ENCODE peak calls at places on chromosomes 5 and 9, in seven cellular contexts. One of them, this sample, is unnamed.

GRCh38 chr5:132180134-132180745 is 47.4 kb downstream of the P4HA2 start:
- DNase-seq in stimulated activated CD4-positive, alpha-beta T cell treated with anti-CD3 and anti-CD28 coated beads, Interleukin-1b, Interleukin-23, amount 100 ng/mL, for 24 hours: no peak
- DNase-seq in small intestine: peak; percentile 56
- DNase-seq in Peyer's patch: no peak
- DNase-seq in pancreas: no peak
- DNase-seq in CD4-positive, alpha-beta T cell: no peak
- DNase-seq in substantia nigra: no peak
- DNase-seq in this sample: no peak

GRCh38 chr5:172597755-172598155 is 43.3 kb upstream of the NEURL1B start:
- DNase-seq in stimulated activated CD4-positive, alpha-beta T cell treated with anti-CD3 and anti-CD28 coated beads, Interleukin-1b, Interleukin-23, amount 100 ng/mL, for 24 hours: no peak
- DNase-seq in small intestine: peak; percentile 12
- DNase-seq in Peyer's patch: no peak
- DNase-seq in pancreas: no peak
- DNase-seq in CD4-positive, alpha-beta T cell: peak; percentile 14
- DNase-seq in substantia nigra: no peak
- DNase-seq in this sample: peak; percentile 48

GRCh38 chr5:1488882-1489680 is 34.7 kb downstream of the LPCAT1 start:
- DNase-seq in stimulated activated CD4-positive, alpha-beta T cell treated with anti-CD3 and anti-CD28 coated beads, Interleukin-1b, Interleukin-23, amount 100 ng/mL, for 24 hours: peak; percentile 45
- DNase-seq in small intestine: no peak
- DNase-seq in Peyer's patch: no peak
- DNase-seq in pancreas: no peak
- DNase-seq in CD4-positive, alpha-beta T cell: no peak
- DNase-seq in substantia nigra: no peak
- DNase-seq in this sample: no peak

GRCh38 chr5:153480401-153480800 is 10.1 kb upstream of the GRIA1 start:
- DNase-seq in stimulated activated CD4-positive, alpha-beta T cell treated with anti-CD3 and anti-CD28 coated beads, Interleukin-1b, Interleukin-23, amount 100 ng/mL, for 24 hours: no peak
- DNase-seq in small intestine: no peak
- DNase-seq in Peyer's patch: no peak
- DNase-seq in pancreas: no peak
- DNase-seq in CD4-positive, alpha-beta T cell: no peak
- DNase-seq in substantia nigra: no peak
- DNase-seq in this sample: no peak

GRCh38 chr9:37969130-37969529 is 65.2 kb upstream of the SLC25A51 start:
- DNase-seq in stimulated activated CD4-positive, alpha-beta T cell treated with anti-CD3 and anti-CD28 coated beads, Interleukin-1b, Interleukin-23, amount 100 ng/mL, for 24 hours: no peak
- DNase-seq in small intestine: peak; percentile 96
- DNase-seq in Peyer's patch: peak; percentile 83
- DNase-seq in pancreas: peak; percentile 93
- DNase-seq in CD4-positive, alpha-beta T cell: no peak
- DNase-seq in substantia nigra: no peak
- DNase-seq in this sample: peak; percentile 57

GRCh38 chr9:9942764-9943424 is 669.9 kb downstream of the PTPRD start:
- DNase-seq in stimulated activated CD4-positive, alpha-beta T cell treated with anti-CD3 and anti-CD28 coated beads, Interleukin-1b, Interleukin-23, amount 100 ng/mL, for 24 hours: peak; percentile 16
- DNase-seq in small intestine: peak; percentile 76
- DNase-seq in Peyer's patch: peak; percentile 72
- DNase-seq in pancreas: peak; percentile 26
- DNase-seq in CD4-positive, alpha-beta T cell: peak; percentile 43
- DNase-seq in substantia nigra: peak; percentile 24
- DNase-seq in this sample: peak; percentile 41

GRCh38 chr9:114417511-114417910 is 29.7 kb upstream of the AKNA start:
- DNase-seq in stimulated activated CD4-positive, alpha-beta T cell treated with anti-CD3 and anti-CD28 coated beads, Interleukin-1b, Interleukin-23, amount 100 ng/mL, for 24 hours: no peak
- DNase-seq in small intestine: no peak
- DNase-seq in Peyer's patch: no peak
- DNase-seq in pancreas: no peak
- DNase-seq in CD4-positive, alpha-beta T cell: no peak
- DNase-seq in substantia nigra: no peak
- DNase-seq in this sample: no peak

GRCh38 chr9:132641216-132641615 is 28.6 kb downstream of the DDX31 start:
- DNase-seq in stimulated activated CD4-positive, alpha-beta T cell treated with anti-CD3 and anti-CD28 coated beads, Interleukin-1b, Interleukin-23, amount 100 ng/mL, for 24 hours: no peak
- DNase-seq in small intestine: no peak
- DNase-seq in Peyer's patch: no peak
- DNase-seq in pancreas: no peak
- DNase-seq in CD4-positive, alpha-beta T cell: no peak
- DNase-seq in substantia nigra: no peak
- DNase-seq in this sample: no peak

GRCh38 chr9:134210511-134210907 is 46.1 kb upstream of the RNU6ATAC start:
- DNase-seq in stimulated activated CD4-positive, alpha-beta T cell treated with anti-CD3 and anti-CD28 coated beads, Interleukin-1b, Interleukin-23, amount 100 ng/mL, for 24 hours: no peak
- DNase-seq in small intestine: no peak
- DNase-seq in Peyer's patch: no peak
- DNase-seq in pancreas: no peak
- DNase-seq in CD4-positive, alpha-beta T cell: no peak
- DNase-seq in substantia nigra: no peak
- DNase-seq in this sample: no peak

GRCh38 chr5:141223112-141223783 is at the start of gene PCDHB14:
- DNase-seq in stimulated activated CD4-positive, alpha-beta T cell treated with anti-CD3 and anti-CD28 coated beads, Interleukin-1b, Interleukin-23, amount 100 ng/mL, for 24 hours: no peak
- DNase-seq in small intestine: no peak
- DNase-seq in Peyer's patch: no peak
- DNase-seq in pancreas: no peak
- DNase-seq in CD4-positive, alpha-beta T cell: no peak
- DNase-seq in substantia nigra: no peak
- DNase-seq in this sample: no peak

GRCh38 chr5:73801736-73802135 is 175.7 kb downstream of the ARHGEF28 start:
- DNase-seq in stimulated activated CD4-positive, alpha-beta T cell treated with anti-CD3 and anti-CD28 coated beads, Interleukin-1b, Interleukin-23, amount 100 ng/mL, for 24 hours: no peak
- DNase-seq in small intestine: no peak
- DNase-seq in Peyer's patch: no peak
- DNase-seq in pancreas: no peak
- DNase-seq in CD4-positive, alpha-beta T cell: no peak
- DNase-seq in substantia nigra: no peak
- DNase-seq in this sample: no peak

GRCh38 chr5:135220394-135221186 is 178.4 kb downstream of the MACROH2A1 start:
- DNase-seq in stimulated activated CD4-positive, alpha-beta T cell treated with anti-CD3 and anti-CD28 coated beads, Interleukin-1b, Interleukin-23, amount 100 ng/mL, for 24 hours: no peak
- DNase-seq in small intestine: no peak
- DNase-seq in Peyer's patch: peak; percentile 16
- DNase-seq in pancreas: no peak
- DNase-seq in CD4-positive, alpha-beta T cell: no peak
- DNase-seq in substantia nigra: no peak
- DNase-seq in this sample: no peak

This sample was measured in left ventricle myocardium inferior.